ENCODE peak calls at places on chromosome 6, in nine cellular contexts. W, B, Z, E, D, T, N, G and H are unnamed samples.

GRCh38 chr6:42616716-42617115 is 52.9 kb downstream of the UBR2 start:
- DNase-seq in W (no peak), B (no peak), Z (no peak), E (no peak), D (no peak), T (no peak), N (no peak), G (peak; percentile 49), H (no peak)

GRCh38 chr6:6714498-6715360 is 126.2 kb downstream of the LY86 start:
- DNase-seq in W (no peak), B (no peak), Z (no peak), E (no peak), D (no peak), T (no peak), N (no peak), G (no peak), H (no peak)

GRCh38 chr6:37514840-37515239 is 15.1 kb upstream of the CCDC167 start:
- DNase-seq in W (no peak), B (no peak), Z (no peak), E (no peak), D (no peak), T (no peak), N (no peak), G (no peak), H (no peak)

GRCh38 chr6:37654727-37655500 is 42.8 kb downstream of the MDGA1 start:
- DNase-seq in W (no peak), B (no peak), Z (no peak), E (no peak), D (no peak), T (no peak), N (no peak), G (no peak), H (no peak)

GRCh38 chr6:115740907-115741306 is 319.8 kb downstream of the FRK start:
- DNase-seq in W (no peak), B (no peak), Z (no peak), E (no peak), D (no peak), T (no peak), N (no peak), G (no peak), H (no peak)

GRCh38 chr6:129073651-129074419 is 190.9 kb downstream of the LAMA2 start:
- DNase-seq in W (no peak), B (no peak), Z (no peak), E (no peak), D (no peak), T (no peak), N (no peak), G (no peak), H (no peak)

GRCh38 chr6:71419954-71420692 is 131.5 kb downstream of the OGFRL1 start:
- DNase-seq in W (no peak), B (peak; percentile 13), Z (peak; percentile 37), E (peak; percentile 38), D (peak; percentile 66), T (peak; percentile 84), N (no peak), G (peak; percentile 47), H (peak; percentile 21)

GRCh38 chr6:47733879-47734558 is 35.6 kb downstream of the ADGRF4 start:
- DNase-seq in W (no peak), B (no peak), Z (no peak), E (no peak), D (peak; percentile 11), T (no peak), N (no peak), G (no peak), H (peak; percentile 27)

GRCh38 chr6:73409395-73409794 is 14.8 kb downstream of the DDX43 start:
- DNase-seq in W (no peak), B (no peak), Z (no peak), E (no peak), D (no peak), T (no peak), N (no peak), G (no peak), H (no peak)

GRCh38 chr6:41375598-41376151 is 40.3 kb downstream of the NCR2 start:
- DNase-seq in W (no peak), B (no peak), Z (no peak), E (no peak), D (no peak), T (no peak), N (no peak), G (no peak), H (no peak)

GRCh38 chr6:89022747-89023289 is 57.7 kb upstream of the PNRC1 start:
- DNase-seq in W (no peak), B (no peak), Z (no peak), E (no peak), D (no peak), T (no peak), N (peak; percentile 4), G (peak; percentile 25), H (no peak)

GRCh38 chr6:80174931-80175572 is 68.6 kb downstream of the BCKDHB start:
- DNase-seq in W (no peak), B (no peak), Z (no peak), E (no peak), D (no peak), T (no peak), N (peak; percentile 42), G (peak; percentile 62), H (no peak)

GRCh38 chr6:7401103-7401502 is 11.5 kb downstream of the RIOK1 start:
- DNase-seq in W (no peak), B (no peak), Z (no peak), E (no peak), D (no peak), T (no peak), N (no peak), G (no peak), H (no peak)

DNA sequence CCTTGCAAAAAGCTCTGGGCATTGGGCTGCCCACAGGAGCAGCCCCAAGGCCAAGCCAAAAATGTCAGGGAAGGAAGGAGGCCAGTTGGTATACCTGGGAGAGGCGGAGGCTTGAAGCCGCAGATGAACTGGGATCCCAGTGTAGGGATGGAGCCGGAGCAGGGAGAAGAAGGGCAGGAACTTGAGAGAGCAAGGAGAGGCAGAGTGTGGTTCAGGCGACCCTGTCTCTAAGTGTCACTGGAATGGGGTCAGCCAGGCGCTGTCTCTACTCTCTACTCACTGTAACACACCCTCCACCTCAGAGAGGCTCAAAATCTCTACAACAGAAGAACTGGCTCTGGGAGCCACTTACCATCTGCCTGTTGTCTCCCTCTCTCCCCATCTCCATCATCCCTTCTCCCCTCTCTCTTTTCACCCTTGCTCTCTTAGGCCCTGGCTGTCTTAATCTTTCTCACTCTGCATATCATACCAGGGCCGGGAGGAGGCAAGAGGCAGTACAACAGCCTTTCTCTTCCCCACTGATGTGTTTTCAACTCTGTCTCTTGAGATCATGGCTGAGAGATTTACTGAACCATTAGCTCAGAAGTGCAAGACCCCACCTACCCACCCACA is 93.3 kb downstream of the CRYBG1 start:
- DNase-seq in W (no peak), B (no peak), Z (no peak), E (no peak), D (no peak), T (no peak), N (no peak), G (no peak), H (no peak)
- H3K4me3 ChIP-seq in W (no peak overlapping the region), B (no peak overlapping the region), Z (no peak overlapping the region), E (no peak overlapping the region), D (no peak overlapping the region), T (no peak overlapping the region), N (no peak overlapping the region), G (no peak overlapping the region), H (no peak overlapping the region)

DNA sequence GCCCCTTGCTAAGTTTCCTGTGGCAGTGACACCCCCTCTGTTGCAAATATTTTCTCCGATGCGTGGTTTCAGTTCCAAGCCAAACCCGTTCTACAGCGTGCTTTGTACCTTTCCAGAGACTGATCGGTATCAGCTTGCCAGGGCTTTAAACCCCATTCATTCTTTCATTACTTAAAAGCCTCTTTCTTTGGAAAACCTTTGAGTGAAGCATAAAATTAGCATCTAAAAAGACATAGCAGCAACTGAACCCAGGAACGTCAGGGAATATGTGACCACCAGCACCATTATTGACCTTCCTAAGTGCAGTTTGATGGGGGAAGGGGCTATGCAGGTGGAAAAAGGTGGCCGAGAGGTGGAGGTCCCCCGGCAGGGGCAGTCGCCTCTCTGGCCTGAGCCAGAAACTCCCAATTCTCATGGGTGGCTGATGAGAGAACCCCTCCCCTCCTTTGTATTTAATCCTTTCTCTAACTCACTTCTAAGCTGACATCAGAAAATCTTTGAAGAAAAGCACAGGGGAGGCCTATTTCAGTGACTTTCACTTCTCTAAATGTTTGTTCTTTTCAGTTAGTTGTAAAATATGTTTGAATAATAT is 89.4 kb downstream of the RSPH3 start:
- DNase-seq in W (no peak), B (no peak), Z (no peak), E (no peak), D (no peak), T (no peak), N (no peak), G (no peak), H (no peak)
- H3K4me3 ChIP-seq in W (no peak overlapping the region), B (no peak overlapping the region), Z (no peak overlapping the region), E (no peak overlapping the region), D (no peak overlapping the region), T (no peak overlapping the region), N (no peak overlapping the region), G (no peak overlapping the region), H (no peak overlapping the region)

DNA sequence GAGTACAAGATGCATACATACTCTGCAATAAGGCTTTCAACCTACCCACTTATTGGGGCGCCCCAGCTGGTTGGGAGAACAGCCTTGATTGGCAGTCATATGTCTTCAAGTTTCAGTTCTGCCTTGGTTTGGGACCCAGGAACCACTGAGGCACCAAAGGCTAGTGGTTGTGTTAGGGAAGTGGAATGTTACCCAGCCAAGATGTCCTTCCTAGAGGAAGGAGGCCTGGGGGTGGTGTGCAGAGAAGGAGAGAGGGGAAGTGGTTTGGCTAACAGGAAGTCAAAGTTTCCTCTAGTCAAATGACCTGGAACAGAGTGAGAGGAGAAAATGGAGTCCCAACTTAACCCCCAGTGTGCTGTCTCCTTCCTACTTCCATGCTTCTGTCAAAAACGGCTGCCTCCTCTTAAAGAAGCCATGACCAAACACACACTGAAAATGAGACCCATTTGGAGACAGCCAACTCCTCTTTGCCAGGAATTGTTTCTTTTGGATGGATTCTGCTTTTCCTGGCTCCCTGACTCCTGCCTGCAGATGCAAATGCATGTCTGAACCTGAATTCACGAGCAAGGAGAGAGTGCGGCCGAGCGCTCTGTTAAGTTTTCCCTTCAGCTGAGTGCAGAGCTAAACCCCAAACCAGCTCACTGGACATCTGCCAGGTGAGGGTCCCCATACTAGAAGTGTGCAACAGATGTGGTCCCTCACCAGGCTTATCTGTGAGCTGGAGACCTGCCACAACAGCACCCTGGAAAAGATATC is 59.3 kb downstream of the CD164 start:
- DNase-seq in W (no peak), B (no peak), Z (peak; percentile 64), E (no peak), D (peak; percentile 43), T (no peak), N (no peak), G (no peak), H (no peak)
- H3K4me3 ChIP-seq in W (no peak overlapping the region), B (no peak overlapping the region), Z (peak overlapping the region; percentile 29), E (no peak overlapping the region), D (no peak overlapping the region), T (no peak overlapping the region), N (no peak overlapping the region), G (no peak overlapping the region), H (no peak overlapping the region)

DNA sequence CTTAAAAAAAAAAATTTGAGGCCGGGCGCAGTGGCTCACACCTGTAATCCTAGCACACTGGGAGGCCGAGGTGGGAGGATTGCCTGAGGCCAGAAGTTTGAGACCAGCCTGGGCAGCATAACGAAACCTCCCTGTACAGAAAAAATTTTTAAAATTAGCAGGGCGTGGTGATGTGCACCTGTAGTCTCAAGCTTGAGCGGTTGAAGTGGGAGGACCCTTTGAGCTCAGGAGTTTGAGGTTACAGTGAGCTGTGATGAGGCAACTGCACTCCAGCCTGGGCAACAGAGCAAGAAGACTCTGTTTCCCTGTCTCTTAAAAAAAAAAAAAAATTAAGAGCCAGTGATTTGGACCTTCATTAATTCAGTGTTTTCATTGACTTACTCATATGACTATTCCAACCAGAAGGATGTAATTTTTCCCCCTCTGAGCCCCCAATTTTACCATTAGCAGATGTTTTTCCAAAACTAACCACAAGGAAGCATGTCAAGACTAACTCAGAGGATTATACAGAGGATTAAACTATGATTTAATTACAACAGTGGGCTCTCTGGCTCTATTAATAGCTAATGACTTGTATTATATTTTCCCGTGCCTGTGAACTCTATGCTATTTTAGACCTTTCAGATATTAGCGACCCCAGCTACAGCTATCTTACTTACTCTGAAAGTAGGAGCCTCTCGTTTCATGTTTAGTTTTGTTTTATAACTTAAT is 75.1 kb downstream of the ARID1B start:
- DNase-seq in W (no peak), B (no peak), Z (no peak), E (no peak), D (no peak), T (no peak), N (no peak), G (no peak), H (peak; percentile 83)
- H3K4me3 ChIP-seq in W (no peak overlapping the region), B (no peak overlapping the region), Z (no peak overlapping the region), E (no peak overlapping the region), D (no peak overlapping the region), T (no peak overlapping the region), N (no peak overlapping the region), G (no peak overlapping the region), H (peak overlapping the region; percentile 19)